ENCODE peak calls at places on chromosomes 12 and 14, in five cellular contexts. T, A, F, X and O are unnamed samples.
A peak's percentile ranks its signal among the peaks of the same experiment; 100 is the strongest.

GRCh38 chr12:29620030-29620429 is 122.5 kb upstream of the OVCH1 start:
- DNase-seq in F (no peak), A (no peak), T (no peak), X (no peak), O (no peak)

GRCh38 chr14:23381871-23382270 is 5.0 kb downstream of the CMTM5 start:
- DNase-seq in A (peak; percentile 41), T (no peak), X (no peak), F (no peak), O (no peak)

GRCh38 chr14:74510955-74511354 is 17.4 kb downstream of the ISCA2 start:
- DNase-seq in T (peak; percentile 50), F (no peak), X (no peak), A (no peak), O (peak; percentile 42)

GRCh38 chr12:123267991-123268843 is 3.4 kb downstream of the CDK2AP1 start:
- DNase-seq in X (no peak), A (peak; percentile 56), F (no peak), T (peak; percentile 13), O (no peak)

GRCh38 chr14:60648169-60648933 is 926 bp downstream of the SIX1 start:
- DNase-seq in X (no peak), A (peak; percentile 38), T (peak; percentile 18), F (no peak), O (peak; percentile 41)

GRCh38 chr14:104159990-104160389 is 21.6 kb downstream of the KIF26A start:
- DNase-seq in F (no peak), T (no peak), X (no peak), A (no peak), O (no peak)

GRCh38 chr12:93387780-93388179 is 10.1 kb downstream of the NUDT4 start:
- DNase-seq in A (no peak), F (no peak), X (no peak), T (peak; percentile 41), O (no peak)

GRCh38 chr14:79564371-79564770 is 646.9 kb downstream of the DIO2 start:
- DNase-seq in T (no peak), F (no peak), X (no peak), A (no peak), O (peak; percentile 67)

GRCh38 chr14:36981832-36982528 is 190.4 kb downstream of the SLC25A21 start:
- DNase-seq in X (peak; percentile 22), F (no peak), A (no peak), T (peak; percentile 55), O (peak; percentile 56)

GRCh38 chr14:65115615-65116014 is 13.3 kb upstream of the MAX start:
- DNase-seq in A (peak; percentile 19), F (no peak), X (no peak), T (no peak), O (no peak)

GRCh38 chr12:63882844-63883243 is 38.3 kb downstream of the SRGAP1 start:
- DNase-seq in A (no peak), X (no peak), T (no peak), F (no peak), O (peak; percentile 74)

GRCh38 chr12:56722832-56723231 is 2.3 kb downstream of the NACA start:
- DNase-seq in T (no peak), X (no peak), A (no peak), F (no peak), O (no peak)

GRCh38 chr12:56724660-56724988 is 475 bp downstream of the NACA start:
- DNase-seq in A (no peak), T (peak; percentile 6), X (no peak), F (no peak), O (no peak)

GRCh38 chr12:56723889-56724659 is 1.0 kb downstream of the NACA start:
- DNase-seq in T (peak; percentile 87), X (peak; percentile 31), F (peak; percentile 56), A (peak; percentile 55), O (peak; percentile 95)

GRCh38 chr12:56721721-56722120 is 3.4 kb downstream of the NACA start:
- DNase-seq in T (no peak), F (no peak), X (no peak), A (no peak), O (no peak)

GRCh38 chr12:56723352-56723751 is 1.7 kb downstream of the NACA start:
- DNase-seq in F (no peak), T (no peak), A (no peak), X (no peak), O (no peak)
- TF ChIP-seq CTCF in F (no peak), T (no peak), A (no peak), X (no peak), O (no peak)

GRCh38 chr12:117053597-117054201 is 45.5 kb downstream of the TESC start:
- DNase-seq in X (no peak), F (no peak), A (no peak), T (no peak), O (no peak)

GRCh38 chr12:117051380-117051779 is 47.8 kb downstream of the TESC start:
- DNase-seq in X (no peak), A (no peak), T (no peak), F (no peak), O (no peak)

GRCh38 chr12:117053050-117053400 is 46.2 kb downstream of the TESC start:
- DNase-seq in T (no peak), X (no peak), A (no peak), F (no peak), O (no peak)

GRCh38 chr12:117054279-117054678 is 44.9 kb downstream of the TESC start:
- DNase-seq in F (no peak), A (no peak), X (no peak), T (no peak), O (no peak)

DNA sequence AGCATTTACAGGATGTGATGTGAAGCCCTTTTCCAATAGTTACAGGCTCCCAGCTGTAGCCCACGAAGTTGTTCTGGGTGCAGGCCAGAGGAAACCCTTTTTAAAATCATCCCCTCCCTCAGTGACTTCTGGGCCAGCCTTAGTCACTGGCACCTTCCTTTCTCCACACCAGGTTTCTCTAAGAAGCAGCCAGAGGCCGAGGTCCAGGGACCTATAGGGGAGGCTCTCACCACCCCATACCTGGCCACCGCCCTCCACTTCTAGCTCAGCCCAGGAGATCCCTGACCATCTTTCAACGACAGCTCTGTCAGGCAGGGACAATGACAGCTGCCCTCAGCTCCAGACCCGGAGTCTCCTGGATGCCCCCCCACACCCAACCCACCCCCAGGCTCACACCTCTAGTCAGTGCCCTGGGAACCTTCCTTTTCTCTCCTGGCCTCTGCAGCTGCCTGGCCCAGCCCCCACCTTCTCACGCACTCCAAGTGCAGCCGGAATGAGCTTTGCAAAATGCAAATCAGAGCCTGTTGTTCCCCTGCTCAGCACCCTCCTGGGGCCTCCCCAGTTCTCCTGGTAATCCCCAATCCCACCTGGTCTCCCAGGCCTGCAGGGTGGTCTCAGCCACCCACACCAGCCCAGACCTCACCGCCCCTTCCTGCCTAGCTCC is 46.7 kb downstream of the TESC start:
- DNase-seq in F (no peak), X (no peak), T (no peak), A (no peak), O (no peak)
- H3K4me3 ChIP-seq in F (no peak overlapping the region), X (no peak overlapping the region), T (no peak overlapping the region), A (no peak overlapping the region), O (no peak overlapping the region)

DNA sequence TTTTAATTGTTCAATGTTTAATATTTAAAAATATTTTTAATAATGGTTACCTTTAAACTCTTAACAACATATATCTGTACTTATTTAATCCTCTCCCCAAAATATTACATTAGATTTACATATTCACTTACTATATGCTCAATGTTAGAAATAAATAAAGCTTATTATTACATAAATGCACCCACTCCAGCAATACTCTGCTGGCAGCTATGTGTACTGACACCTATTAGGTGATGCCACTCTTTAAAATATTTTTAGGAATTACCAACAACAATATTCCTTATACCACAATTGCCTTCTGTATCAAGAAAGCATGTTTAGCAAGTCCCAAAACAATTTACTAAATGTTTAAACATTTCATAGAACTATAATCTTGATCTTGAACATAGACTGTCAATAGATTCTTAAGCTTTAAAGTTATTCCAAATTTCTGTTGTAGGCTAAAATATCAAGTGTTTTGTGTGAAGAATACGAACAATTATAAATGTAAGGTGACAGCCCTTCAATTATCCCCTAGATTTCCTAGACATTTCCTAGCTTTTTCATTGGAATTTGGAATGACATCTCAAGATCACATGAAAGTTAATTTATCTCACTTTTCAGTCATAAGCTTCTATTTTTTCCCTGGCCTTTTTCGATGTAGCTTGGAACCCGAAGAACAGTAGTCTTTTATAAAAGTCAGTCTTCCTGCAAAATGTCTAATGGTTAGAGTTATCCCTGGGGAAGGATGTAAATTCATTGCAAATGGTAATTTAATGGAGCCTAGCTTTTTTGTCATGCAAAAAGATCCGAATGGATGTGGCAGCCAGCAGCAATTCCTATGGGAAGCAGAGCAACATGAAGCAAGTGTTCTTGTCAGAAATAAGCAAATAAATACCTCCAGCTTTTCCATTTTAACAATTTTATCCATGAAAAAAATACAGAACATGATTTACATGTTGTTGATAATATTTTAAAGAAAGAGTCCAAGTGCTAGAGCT is 907.5 kb upstream of the ATXN7L3B start:
- DNase-seq in F (no peak), A (no peak), T (no peak), X (no peak), O (no peak)
- TF ChIP-seq CTCF in F (no peak), A (no peak), T (no peak), X (no peak), O (no peak)

DNA sequence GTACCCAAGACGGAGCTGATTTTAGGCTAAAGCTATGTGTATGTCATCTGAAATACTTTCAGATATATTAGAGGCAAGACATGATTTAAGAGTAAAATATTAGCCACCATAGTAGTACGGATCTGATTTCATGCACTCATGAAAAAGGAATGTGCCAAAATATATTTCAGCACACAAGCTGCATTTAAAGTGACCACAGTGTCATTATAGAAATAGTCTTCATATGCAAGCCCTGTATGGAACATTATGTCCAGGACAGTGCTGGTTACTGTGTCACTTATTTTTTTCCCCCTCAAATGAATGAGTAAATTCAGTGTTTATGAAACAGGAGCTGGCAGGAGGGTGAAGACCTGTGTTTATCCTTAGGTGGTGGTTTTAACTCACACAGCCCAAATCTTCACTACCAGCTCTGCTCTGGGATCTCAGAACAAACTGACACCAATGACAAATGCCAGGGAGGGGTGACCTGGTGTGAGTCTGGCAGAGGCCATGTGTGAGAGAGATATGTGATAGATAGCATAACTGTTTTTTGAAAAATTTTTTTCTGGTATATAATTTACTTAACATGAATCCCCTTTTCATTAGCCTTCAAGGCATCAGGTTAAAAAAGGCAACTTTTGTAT is 51.7 kb downstream of the SLC38A4 start:
- DNase-seq in F (no peak), X (no peak), T (peak; percentile 50), A (no peak), O (peak; percentile 66)
- H3K4me3 ChIP-seq in F (no peak overlapping the region), X (no peak overlapping the region), T (no peak overlapping the region), A (no peak overlapping the region), O (no peak overlapping the region)

DNA sequence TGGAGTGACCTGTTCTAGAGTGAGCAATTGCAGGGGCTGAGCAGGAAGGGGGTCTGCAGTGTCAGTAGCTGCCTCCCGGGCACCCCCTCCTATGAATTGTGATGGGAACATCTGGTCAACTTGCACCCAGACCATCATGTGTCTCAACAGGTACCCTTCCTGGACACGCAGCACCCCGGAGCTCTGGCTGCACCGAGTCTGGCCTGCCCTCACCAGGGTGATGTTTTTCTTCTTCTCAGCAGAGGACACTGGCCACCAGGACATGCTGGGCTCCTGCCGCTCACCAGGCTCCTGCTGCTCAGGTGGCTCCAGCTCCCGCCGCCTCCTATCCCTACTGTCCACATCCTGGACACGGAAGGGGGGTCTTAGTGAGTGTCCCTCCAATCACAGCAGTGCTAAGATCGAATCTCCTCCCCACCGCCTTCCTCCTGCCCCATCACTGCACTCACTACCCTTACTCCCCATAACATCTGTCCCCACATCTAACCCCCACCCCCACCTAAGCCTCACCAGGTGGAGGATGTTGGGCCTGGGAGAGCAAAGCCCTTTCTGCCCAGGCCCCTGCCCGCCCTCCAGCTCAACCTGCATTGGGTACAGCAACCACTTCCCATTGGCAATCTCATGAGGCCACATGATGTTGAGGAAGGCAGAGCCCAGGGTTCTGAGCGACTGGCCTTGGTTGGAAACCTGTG is 14.9 kb downstream of the ITGA7 start:
- DNase-seq in A (no peak), X (no peak), F (no peak), T (no peak), O (no peak)
- TF ChIP-seq CTCF in A (no peak), X (no peak), F (no peak), T (no peak), O (no peak)

GRCh38 chr12:109553471-109553870 is 19.8 kb downstream of the MMAB start:
- DNase-seq in F (no peak), A (no peak), X (no peak), T (peak; percentile 14), O (no peak)
- H3K4me3 ChIP-seq in F (no peak overlapping the region), A (no peak overlapping the region), X (no peak overlapping the region), T (no peak overlapping the region), O (no peak overlapping the region)